ENCODE peak calls at places on chromosomes 2 and 18, in eight cellular contexts. X is glutamatergic neuron, L is epithelial cell of esophagus, K is NCI-H774, N is heart right ventricle, U is A549, H is brain microvascular endothelial cell, J is myocyte. C is an unnamed sample.

GRCh38 chr18:68694316-68694715 is 20.6 kb downstream of the TMX3 start:
- DNase-seq in K (no peak), L (no peak), H (no peak), X (no peak), U (no peak), N (peak), J (no peak), C (no peak)

GRCh38 chr2:163171786-163172549 is 333.4 kb upstream of the KCNH7 start:
- DNase-seq in L (peak), X (no peak), N (no peak), K (no peak), H (no peak), U (peak), J (no peak), C (no peak)

GRCh38 chr2:111919794-111920608 is 21.6 kb downstream of the MERTK start:
- DNase-seq in H (peak), J (no peak), U (no peak), L (no peak), K (no peak), N (peak), X (no peak), C (no peak)

GRCh38 chr2:228048838-228049490 is 132.5 kb downstream of the SPHKAP start:
- DNase-seq in X (peak), H (peak), L (peak), U (peak), J (peak), N (no peak), K (peak), C (peak)

GRCh38 chr2:226683196-226683595 is 116.4 kb downstream of the IRS1 start:
- DNase-seq in H (no peak), K (no peak), N (no peak), L (peak), U (no peak), J (peak), X (no peak), C (no peak)

GRCh38 chr2:160493227-160494028 is at the start of gene RBMS1:
- DNase-seq in H (peak), X (peak), N (peak), U (peak), K (peak), J (peak), L (peak), C (peak)

GRCh38 chr18:9328776-9329175 is 5.8 kb upstream of the TWSG1 start:
- DNase-seq in N (no peak), X (no peak), U (no peak), H (no peak), J (no peak), L (no peak), K (no peak), C (no peak)

GRCh38 chr2:72932805-72933204 is 15.5 kb downstream of the EMX1 start:
- DNase-seq in L (no peak), N (no peak), X (no peak), K (no peak), J (no peak), U (no peak), H (no peak), C (no peak)

GRCh38 chr2:207167129-207167923 is 1.6 kb upstream of the KLF7 start:
- DNase-seq in L (peak), H (no peak), N (no peak), U (no peak), K (peak), X (no peak), J (peak), C (no peak)

GRCh38 chr2:27752551-27753237 is 18.8 kb upstream of the MRPL33 start:
- DNase-seq in X (no peak), H (no peak), N (no peak), J (no peak), K (peak), U (no peak), L (peak), C (peak)

GRCh38 chr18:24270937-24271380 is 126.7 kb downstream of the OSBPL1A start:
- DNase-seq in K (no peak), N (no peak), U (peak), X (no peak), H (peak), J (peak), L (peak), C (no peak)

GRCh38 chr18:987325-988186 is 82.9 kb downstream of the ADCYAP1 start:
- DNase-seq in J (no peak), N (no peak), L (no peak), U (peak), X (no peak), H (peak), K (no peak), C (no peak)

GRCh38 chr2:60359569-60359968 is 193.9 kb downstream of the BCL11A start:
- DNase-seq in L (no peak), K (peak), X (no peak), N (no peak), J (no peak), H (no peak), U (no peak), C (no peak)

GRCh38 chr2:667332-668000 is 9.7 kb downstream of the TMEM18 start:
- DNase-seq in X (no peak), L (peak), K (no peak), N (no peak), U (peak), J (peak), H (peak), C (no peak)

GRCh38 chr2:111678651-111679050 is 205.3 kb downstream of the ANAPC1 start:
- DNase-seq in N (no peak), H (no peak), U (no peak), K (no peak), X (no peak), J (no peak), L (peak), C (no peak)

GRCh38 chr18:66317243-66318090 is 286.4 kb downstream of the CDH19 start:
- DNase-seq in N (no peak), J (no peak), L (peak), X (no peak), U (no peak), K (no peak), H (no peak), C (no peak)

GRCh38 chr2:100427627-100428258 is 10.3 kb upstream of the CHST10 start:
- DNase-seq in K (no peak), J (peak), N (no peak), L (peak), X (peak), H (peak), U (peak), C (peak)

GRCh38 chr2:43192039-43192438 is 34.4 kb downstream of the ZFP36L2 start:
- DNase-seq in N (no peak), K (no peak), L (no peak), U (peak), J (no peak), H (no peak), X (no peak), C (peak)

GRCh38 chr2:177352441-177353070 is 40.0 kb upstream of the AGPS start:
- DNase-seq in N (no peak), K (no peak), X (no peak), U (no peak), L (peak), H (no peak), J (no peak), C (no peak)

GRCh38 chr18:59075923-59076322 is 63.8 kb upstream of the SEC11C start:
- DNase-seq in N (no peak), H (no peak), J (no peak), L (no peak), X (no peak), K (no peak), U (no peak), C (no peak)

GRCh38 chr2:32832821-32833220 is 113.9 kb upstream of the LTBP1 start:
- DNase-seq in K (no peak), U (no peak), J (peak), H (peak), N (no peak), L (no peak), X (no peak), C (no peak)

GRCh38 chr2:45690223-45690622 is 38.7 kb downstream of the PRKCE start:
- DNase-seq in L (no peak), X (no peak), J (no peak), H (no peak), U (no peak), K (no peak), N (no peak), C (no peak)

GRCh38 chr2:25323042-25323514 is 18.6 kb downstream of the DNMT3A start:
- DNase-seq in L (no peak), K (no peak), U (no peak), J (peak), X (peak), H (peak), N (no peak), C (peak)

GRCh38 chr2:86239326-86239725 is 40.1 kb downstream of the MRPL35 start:
- DNase-seq in J (no peak), L (no peak), N (no peak), H (no peak), X (no peak), U (no peak), K (no peak), C (no peak)

GRCh38 chr2:238947920-238948710 is 100.2 kb downstream of the TWIST2 start:
- DNase-seq in U (peak), X (no peak), L (peak), H (peak), J (peak), K (no peak), N (peak), C (no peak)

GRCh38 chr2:113173563-113174368 is at the start of gene PSD4:
- DNase-seq in N (peak), X (no peak), J (no peak), H (no peak), K (no peak), L (no peak), U (no peak), C (no peak)

GRCh38 chr2:61770746-61771145 is 83.1 kb downstream of the FAM161A start:
- DNase-seq in N (no peak), H (peak), L (peak), K (no peak), J (peak), U (peak), X (no peak), C (no peak)

GRCh38 chr18:29164020-29164706 is 987.2 kb upstream of the CDH2 start:
- DNase-seq in H (peak), L (peak), X (no peak), U (peak), J (peak), K (no peak), N (no peak), C (no peak)

GRCh38 chr2:43402002-43402401 is 175.6 kb upstream of the ZFP36L2 start:
- DNase-seq in X (no peak), N (no peak), H (no peak), L (no peak), J (no peak), U (no peak), K (no peak), C (no peak)

C was measured in WTC11.